ENCODE peak calls at places on chromosomes 4 and X, in four cellular contexts. I is transverse colon, T is HCT116, U is right lobe of liver. D is an unnamed sample.

GRCh38 chrX:7146703-7147430 is 645 bp upstream of the STS start:
- DNase-seq in I (peak), T (no peak), U (peak), D (no peak)

GRCh38 chr4:76206222-76206942 is 7.2 kb downstream of the SCARB2 start:
- DNase-seq in I (no peak), T (no peak), U (no peak), D (no peak)

GRCh38 chrX:78455901-78456300 is 128.5 kb upstream of the CYSLTR1 start:
- DNase-seq in I (no peak), T (no peak), U (no peak), D (no peak)

GRCh38 chrX:25810202-25810601 is 327.9 kb upstream of the MAGEB18 start:
- DNase-seq in I (no peak), T (no peak), U (no peak), D (no peak)

GRCh38 chrX:40065291-40066046 is 32.3 kb downstream of the BCOR start:
- DNase-seq in I (no peak), T (no peak), U (no peak), D (no peak)

GRCh38 chrX:13367950-13368349 is 48.1 kb upstream of the ATXN3L start:
- DNase-seq in I (no peak), T (no peak), U (no peak), D (no peak)

GRCh38 chrX:40087574-40088298 is 10.0 kb downstream of the BCOR start:
- DNase-seq in I (no peak), T (no peak), U (no peak), D (no peak)

GRCh38 chr4:37981425-37981824 is 21.2 kb downstream of the PTTG2 start:
- DNase-seq in I (no peak), T (no peak), U (no peak), D (no peak)

GRCh38 chr4:10079951-10080873 is 36.4 kb downstream of the WDR1 start:
- DNase-seq in I (no peak), T (no peak), U (no peak), D (no peak)

GRCh38 chr4:85776091-85776490 is 301.1 kb downstream of the ARHGAP24 start:
- DNase-seq in I (no peak), T (no peak), U (no peak), D (no peak)

GRCh38 chr4:150579591-150580234 is 2.2 kb upstream of the MAB21L2 start:
- DNase-seq in I (no peak), T (no peak), U (peak), D (no peak)

GRCh38 chr4:19850909-19851308 is 400.8 kb upstream of the SLIT2 start:
- DNase-seq in I (no peak), T (peak), U (no peak), D (no peak)

GRCh38 chrX:38379088-38379487 is 26.7 kb downstream of the OTC start:
- DNase-seq in I (no peak), T (no peak), U (no peak), D (no peak)

GRCh38 chr4:128676095-128676494 is 133.4 kb upstream of the JADE1 start:
- DNase-seq in I (no peak), T (no peak), U (no peak), D (no peak)

GRCh38 chrX:45140812-45141211 is 59.9 kb downstream of the DIPK2B start:
- DNase-seq in I (no peak), T (no peak), U (no peak), D (no peak)

GRCh38 chr4:175691791-175692190 is 120.3 kb downstream of the GPM6A start:
- DNase-seq in I (no peak), T (no peak), U (no peak), D (no peak)

GRCh38 chr4:155591201-155591600 is 75.4 kb upstream of the GUCY1A1 start:
- DNase-seq in I (no peak), T (no peak), U (no peak), D (no peak)

GRCh38 chr4:155590751-155591150 is 75.9 kb upstream of the GUCY1A1 start:
- DNase-seq in I (no peak), T (no peak), U (no peak), D (no peak)

GRCh38 chr4:155593793-155594192 is 72.9 kb upstream of the GUCY1A1 start:
- DNase-seq in I (no peak), T (no peak), U (no peak), D (no peak)

GRCh38 chr4:155592568-155593343 is 73.9 kb upstream of the GUCY1A1 start:
- DNase-seq in I (no peak), T (no peak), U (no peak), D (no peak)

DNA sequence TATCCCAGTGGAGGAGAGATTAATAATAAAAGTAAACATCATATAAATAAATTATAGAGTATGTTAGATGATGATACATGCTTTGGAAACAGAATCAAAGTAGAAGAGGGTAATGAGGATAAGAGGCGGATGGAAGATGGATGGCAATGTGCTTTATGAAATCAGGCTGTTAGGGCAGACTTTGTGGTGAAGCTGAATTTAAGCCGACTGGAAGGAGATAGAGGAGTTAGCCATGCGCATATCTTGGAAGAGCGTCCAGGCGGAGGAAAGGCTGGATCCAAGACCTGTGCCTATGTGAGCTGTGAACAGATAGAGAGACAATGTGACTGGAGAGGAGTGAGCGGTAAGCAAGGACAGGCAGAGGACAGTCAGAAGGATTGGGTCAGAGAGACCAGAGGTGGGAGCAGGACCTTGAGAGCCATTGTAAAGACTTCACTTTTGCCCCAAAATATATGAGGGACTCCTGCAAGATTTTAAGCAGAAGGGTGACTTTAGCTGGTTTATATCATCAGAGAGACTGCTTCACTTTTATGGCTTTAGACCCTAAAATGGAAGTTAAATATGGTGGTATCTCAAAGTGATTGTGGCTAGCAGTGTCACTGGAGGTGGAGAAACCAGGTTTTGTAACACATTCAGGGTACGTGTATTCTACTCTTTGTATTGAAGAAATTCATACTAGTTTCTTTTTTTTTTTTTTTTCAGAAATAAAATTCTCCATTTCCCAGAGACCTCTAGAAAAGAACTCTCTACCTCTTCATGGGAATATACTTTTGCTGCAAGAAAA is 74.7 kb upstream of the GUCY1A1 start:
- DNase-seq in I (no peak), T (no peak), U (no peak), D (no peak)
- H3K4me3 ChIP-seq in I (no peak), T (no peak), U (no peak), D (no peak)

GRCh38 chrX:46838482-46838857 is 1.6 kb downstream of the RP2 start:
- DNase-seq in I (no peak), T (no peak), U (no peak), D (no peak)

GRCh38 chrX:46840946-46841740 is 4.3 kb downstream of the RP2 start:
- DNase-seq in I (no peak), T (no peak), U (no peak), D (no peak)

GRCh38 chrX:46836701-46837542 is at the start of gene RP2:
- DNase-seq in I (peak), T (peak), U (peak), D (peak)

GRCh38 chrX:46837543-46838481 is 969 bp downstream of the RP2 start:
- DNase-seq in I (no peak), T (no peak), U (no peak), D (no peak)

GRCh38 chrX:46838974-46839480 is 2.2 kb downstream of the RP2 start:
- DNase-seq in I (no peak), T (no peak), U (no peak), D (no peak)
- H3K4me3 ChIP-seq in I (no peak), T (no peak), U (no peak), D (no peak)

GRCh38 chrX:43644124-43644701 is 11.9 kb upstream of the MAOA start:
- DNase-seq in I (no peak), T (no peak), U (no peak), D (no peak)
- H3K4me3 ChIP-seq in I (no peak), T (no peak), U (no peak), D (no peak)

DNA sequence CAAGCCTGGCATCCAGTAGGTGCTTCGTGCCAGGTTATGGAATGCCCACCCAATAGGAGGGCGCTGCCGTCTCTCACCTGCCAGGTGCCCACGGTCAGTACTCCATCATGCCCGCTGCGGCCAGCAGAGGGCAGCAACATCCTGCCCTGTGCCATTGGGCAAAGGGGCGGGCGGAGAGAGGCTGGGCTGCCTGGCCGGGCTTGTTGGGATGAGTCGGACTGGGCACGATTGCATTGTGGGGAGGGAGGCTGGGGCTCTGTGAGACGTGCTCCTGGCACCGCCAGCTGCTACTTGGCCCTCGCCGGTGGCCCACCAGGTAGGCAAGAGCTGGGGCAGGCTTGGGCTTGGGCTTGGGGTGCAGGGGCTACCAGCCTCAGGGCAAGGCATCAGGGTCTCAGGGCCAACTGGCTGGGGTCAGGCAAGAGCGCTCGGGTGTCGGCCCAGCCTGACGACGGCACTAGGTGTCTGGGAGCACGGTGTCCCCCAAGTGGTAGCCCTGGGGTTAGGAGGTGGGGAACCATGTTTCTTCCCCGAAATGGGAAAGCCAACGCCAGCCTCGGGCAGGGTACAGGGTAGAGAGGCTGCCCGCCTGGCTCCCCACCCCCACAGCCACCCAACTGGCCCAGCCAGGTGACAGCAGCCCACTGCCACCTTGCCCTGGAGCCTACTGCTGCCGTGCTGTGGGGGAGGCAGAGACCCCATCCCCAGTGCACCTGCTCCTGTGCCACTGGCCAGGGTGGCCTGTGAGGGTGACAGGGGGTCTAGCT is at the start of gene PLXNB3:
- DNase-seq in I (peak), T (peak), U (peak), D (peak)
- H3K4me3 ChIP-seq in I (peak), T (peak), U (no peak), D (no peak)

GRCh38 chrX:101388604-101389003 is 2.2 kb upstream of the RPL36A start:
- DNase-seq in I (no peak), T (no peak), U (no peak), D (no peak)

GRCh38 chrX:101385026-101385684 is 836 bp downstream of the BTK start:
- DNase-seq in I (no peak), T (no peak), U (no peak), D (no peak)

GRCh38 chrX:101386542-101386885 is 523 bp upstream of the BTK start:
- DNase-seq in I (no peak), T (no peak), U (no peak), D (no peak)

GRCh38 chrX:101383679-101384078 is 2.3 kb downstream of the BTK start:
- DNase-seq in I (peak), T (no peak), U (no peak), D (peak)

GRCh38 chrX:101385795-101386541 is at the start of gene BTK:
- DNase-seq in I (peak), T (no peak), U (no peak), D (peak)
- H3K4me3 ChIP-seq in I (no peak), T (no peak), U (no peak), D (peak)

GRCh38 chrX:142873214-142873613 is 152.5 kb upstream of the SPANXN4 start:
- DNase-seq in I (no peak), T (no peak), U (no peak), D (no peak)
- H3K4me3 ChIP-seq in I (no peak), T (no peak), U (no peak), D (no peak)

DNA sequence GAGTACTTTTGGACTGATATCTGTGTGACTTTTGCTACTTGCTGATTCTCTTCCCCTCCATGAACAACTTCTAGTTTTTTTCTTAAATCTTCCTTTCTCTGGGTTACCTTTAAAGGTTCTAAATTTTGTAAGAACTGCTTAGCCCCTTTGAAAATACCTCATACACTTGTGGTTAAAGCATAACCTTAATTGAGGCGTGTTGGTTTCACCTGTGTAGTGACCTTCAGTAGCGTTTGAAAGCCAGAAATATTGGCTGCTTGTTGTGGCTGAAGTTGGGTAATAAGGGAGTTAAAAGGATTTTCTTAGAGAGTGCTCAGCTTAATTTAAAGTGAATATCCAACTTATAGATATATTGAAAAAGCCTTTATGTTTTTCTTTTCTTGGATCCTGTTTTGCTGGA is 32.0 kb downstream of the MAGEC1 start:
- DNase-seq in I (no peak), T (no peak), U (no peak), D (no peak)
- H3K4me3 ChIP-seq in I (no peak), T (no peak), U (no peak), D (no peak)

DNA sequence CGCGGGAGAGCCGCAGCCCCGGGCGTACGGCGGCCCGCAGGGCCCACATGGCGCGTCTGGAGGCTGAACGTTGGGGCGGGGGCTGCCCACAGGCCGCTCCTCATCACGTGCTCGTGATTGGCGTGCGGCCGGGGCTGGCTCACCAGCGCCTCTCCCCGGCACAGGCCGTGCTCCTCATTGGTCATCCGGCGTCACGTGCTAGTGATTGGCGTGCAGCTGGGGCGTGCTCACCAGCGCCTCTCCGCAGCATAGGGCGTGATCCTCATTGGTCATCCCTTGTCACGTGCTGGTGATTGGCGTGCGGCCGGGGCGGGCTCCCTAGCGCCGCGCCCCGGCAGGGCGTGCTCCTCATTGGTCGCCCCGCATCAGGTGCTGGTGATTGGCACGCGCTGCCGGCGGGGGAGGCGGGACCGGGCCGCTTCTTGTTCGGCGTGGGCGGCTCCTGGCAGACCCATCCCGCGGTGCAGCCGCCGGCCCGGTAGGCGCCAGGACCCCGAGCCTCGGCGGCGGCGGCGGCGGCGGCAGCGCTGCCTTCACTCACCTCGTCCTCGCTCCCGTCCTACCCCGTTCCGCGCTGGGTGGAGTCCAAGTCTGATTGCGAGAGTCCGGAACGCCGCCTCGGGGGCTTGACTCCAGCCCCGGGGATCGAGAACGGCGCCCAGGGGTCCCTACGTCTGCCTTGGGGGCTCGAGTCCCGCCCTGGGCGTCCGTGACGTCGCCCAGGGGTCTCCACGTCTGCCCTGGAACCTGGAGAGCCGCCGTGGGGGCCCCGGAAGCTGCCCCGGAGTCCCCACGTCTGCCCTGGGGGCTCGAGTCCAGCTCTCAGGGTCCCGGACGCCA is at the start of gene GTPBP6:
- DNase-seq in I (peak), T (peak), U (peak), D (peak)
- H3K4me3 ChIP-seq in I (peak), T (peak), U (peak), D (peak)

GRCh38 chr4:13384055-13384454 is 100.1 kb downstream of the RAB28 start:
- DNase-seq in I (no peak), T (no peak), U (no peak), D (no peak)

DNA sequence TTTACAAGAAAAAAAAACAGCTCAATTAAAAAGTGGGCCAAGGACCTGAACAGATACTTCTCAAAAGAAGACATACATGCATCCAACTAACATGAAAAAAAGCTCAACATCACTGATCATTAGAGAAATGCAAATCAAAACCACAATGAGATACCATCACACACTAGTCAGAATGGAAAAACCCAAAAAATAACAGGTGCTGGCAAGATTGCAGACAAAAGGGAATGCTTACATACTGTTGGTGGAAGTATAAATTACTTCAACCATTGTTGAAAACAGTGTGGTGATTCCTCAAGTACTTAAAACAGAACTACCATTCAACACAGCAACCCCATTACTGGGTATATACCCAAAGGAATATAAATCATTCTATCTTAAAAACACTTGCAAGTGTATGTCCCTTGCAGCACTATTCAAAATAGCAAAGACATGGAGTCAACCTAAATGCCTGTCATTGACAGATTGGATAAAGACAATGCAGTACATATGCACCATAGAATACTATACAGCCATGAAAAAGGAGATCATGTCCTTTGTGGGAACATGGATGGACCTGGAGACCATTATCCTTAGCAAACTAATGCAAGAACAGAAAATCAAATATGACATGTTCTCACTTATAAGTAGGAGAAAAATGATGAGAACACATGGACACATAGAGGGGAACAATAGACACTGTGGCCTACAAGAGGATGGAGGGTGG is 97.6 kb downstream of the RAB28 start:
- DNase-seq in I (no peak), T (no peak), U (no peak), D (no peak)
- H3K4me3 ChIP-seq in I (no peak), T (no peak), U (no peak), D (no peak)

GRCh38 chrX:19743386-19743785 is 144.0 kb downstream of the SH3KBP1 start:
- DNase-seq in I (peak), T (no peak), U (no peak), D (peak)

GRCh38 chrX:19746919-19747671 is 140.3 kb downstream of the SH3KBP1 start:
- DNase-seq in I (no peak), T (no peak), U (no peak), D (no peak)

GRCh38 chrX:19747672-19748610 is 139.5 kb downstream of the SH3KBP1 start:
- DNase-seq in I (peak), T (no peak), U (no peak), D (peak)

GRCh38 chrX:19740744-19741143 is 146.7 kb downstream of the SH3KBP1 start:
- DNase-seq in I (no peak), T (no peak), U (no peak), D (no peak)

GRCh38 chrX:19744231-19744630 is 143.2 kb downstream of the SH3KBP1 start:
- DNase-seq in I (no peak), T (no peak), U (no peak), D (no peak)
- H3K4me3 ChIP-seq in I (no peak), T (no peak), U (no peak), D (no peak)